ENCODE peak calls at places on chromosomes 4 and X, in six cellular contexts. M is pons, O is AG09309, N is small intestine, W is KG1, Y is endothelial cell. Q is an unnamed sample.

GRCh38 chr4:1711055-1711905 is 839 bp downstream of the SLBP start:
- DNase-seq in M (no peak), O (no peak), N (peak), W (no peak), Y (peak), Q (peak)

GRCh38 chrX:153934473-153935325 is at the start of gene NAA10:
- DNase-seq in M (peak), O (no peak), N (peak), W (no peak), Y (peak), Q (peak)

GRCh38 chr4:138291431-138291830 is 49.3 kb upstream of the SLC7A11 start:
- DNase-seq in M (no peak), O (no peak), N (peak), W (no peak), Y (no peak), Q (no peak)

GRCh38 chrX:22024577-22024976 is 7.5 kb upstream of the PHEX start:
- DNase-seq in M (no peak), O (no peak), N (no peak), W (no peak), Y (no peak), Q (no peak)

GRCh38 chr4:113979157-113979972 is at the start of gene ARSJ:
- DNase-seq in M (peak), O (peak), N (peak), W (no peak), Y (peak), Q (peak)

GRCh38 chrX:44975666-44976263 is 102.8 kb downstream of the KDM6A start:
- DNase-seq in M (no peak), O (no peak), N (no peak), W (no peak), Y (no peak), Q (no peak)

GRCh38 chr4:186144596-186145569 is 40.4 kb downstream of the FAM149A start:
- DNase-seq in M (peak), O (no peak), N (peak), W (no peak), Y (peak), Q (peak)

GRCh38 chrX:16853537-16853936 is 16.6 kb downstream of the RBBP7 start:
- DNase-seq in M (no peak), O (no peak), N (no peak), W (no peak), Y (no peak), Q (no peak)

GRCh38 chr4:20395160-20395773 is 143.6 kb downstream of the SLIT2 start:
- DNase-seq in M (peak), O (no peak), N (peak), W (no peak), Y (peak), Q (peak)

GRCh38 chr4:113618205-113618604 is 143.3 kb downstream of the CAMK2D start:
- DNase-seq in M (no peak), O (no peak), N (no peak), W (no peak), Y (no peak), Q (no peak)

Q was measured in SK-MEL-5.